ENCODE peak calls at places on chromosomes 2 and 18, in six cellular contexts. T, R, Y, U, V and O are unnamed samples. For H3K27me3, the result is how much of the 10 kb centered on the place peaks cover.

GRCh38 chr2:97963079-97963406 is 32.7 kb downstream of the TMEM131 start:
- DNase-seq in R (no peak), T (no peak), U (no peak), Y (no peak), V (no peak), O (no peak)

GRCh38 chr18:54946149-54946581 is 13.1 kb downstream of the CCDC68 start:
- DNase-seq in U (no peak), V (peak), R (no peak), T (peak), Y (no peak), O (no peak)

GRCh38 chr2:191171708-191172355 is 21.0 kb upstream of the STAT4 start:
- DNase-seq in U (peak), R (no peak), Y (peak), V (no peak), T (peak), O (no peak)

GRCh38 chr2:128322651-128323491 is 4.2 kb upstream of the HS6ST1 start:
- DNase-seq in V (peak), T (no peak), Y (peak), U (peak), R (no peak), O (peak)

GRCh38 chr2:226661789-226662545 is 137.7 kb downstream of the IRS1 start:
- DNase-seq in T (peak), R (no peak), U (no peak), Y (peak), V (no peak), O (peak)

GRCh38 chr2:123953848-123954247 is 71.2 kb upstream of the CNTNAP5 start:
- DNase-seq in U (no peak), T (peak), R (no peak), Y (no peak), V (no peak), O (no peak)

GRCh38 chr2:164671664-164672396 is 50.5 kb upstream of the GRB14 start:
- DNase-seq in R (no peak), Y (no peak), T (peak), U (no peak), V (no peak), O (no peak)

GRCh38 chr18:13452448-13452811 is 233.9 kb downstream of the LDLRAD4 start:
- DNase-seq in T (peak), Y (peak), V (no peak), R (no peak), U (peak), O (no peak)

GRCh38 chr18:596288-596881 is 403 bp upstream of the CLUL1 start:
- DNase-seq in U (peak), R (peak), T (no peak), V (peak), Y (peak), O (peak)

GRCh38 chr2:44135771-44136170 is 32.9 kb upstream of the PPM1B start:
- DNase-seq in T (peak), R (no peak), Y (peak), V (no peak), U (no peak), O (no peak)

GRCh38 chr18:36348331-36348730 is 50.8 kb downstream of the FHOD3 start:
- DNase-seq in Y (no peak), T (no peak), R (no peak), V (no peak), U (no peak), O (no peak)

GRCh38 chr18:34943587-34943986 is 97.6 kb upstream of the MAPRE2 start:
- DNase-seq in T (no peak), Y (no peak), V (no peak), R (no peak), U (no peak), O (no peak)

GRCh38 chr2:176668879-176669395 is 399.7 kb downstream of the MTX2 start:
- DNase-seq in Y (no peak), U (no peak), R (no peak), T (no peak), V (no peak), O (no peak)

GRCh38 chr2:122433123-122433754 is 677.8 kb downstream of the TSN start:
- DNase-seq in Y (no peak), U (no peak), V (peak), T (no peak), R (no peak), O (no peak)

GRCh38 chr2:217993055-217993645 is 9.6 kb downstream of the TNS1 start:
- DNase-seq in Y (no peak), R (no peak), U (no peak), V (no peak), T (peak), O (no peak)

GRCh38 chr2:39743170-39743851 is 35.7 kb downstream of the THUMPD2 start:
- DNase-seq in U (peak), R (no peak), T (peak), V (no peak), Y (peak), O (no peak)

GRCh38 chr2:160510617-160511016 is 17.0 kb upstream of the RBMS1 start:
- DNase-seq in V (no peak), T (peak), Y (peak), U (no peak), R (no peak), O (peak)

GRCh38 chr2:2464095-2464494 is 133.0 kb upstream of the MYT1L start:
- DNase-seq in Y (no peak), R (no peak), V (no peak), U (no peak), T (no peak), O (no peak)

GRCh38 chr18:24015897-24016631 is 1.5 kb downstream of the TTC39C start:
- DNase-seq in U (peak), T (no peak), R (peak), V (no peak), Y (peak), O (no peak)

GRCh38 chr2:84077504-84077903 is 381.6 kb downstream of the SUCLG1 start:
- DNase-seq in V (no peak), Y (peak), T (peak), U (peak), R (peak), O (peak)

GRCh38 chr18:907880-908512 is 3.3 kb downstream of the ADCYAP1 start:
- DNase-seq in U (peak), R (no peak), Y (no peak), T (no peak), V (no peak), O (no peak)

GRCh38 chr2:174176898-174177297 is 71.4 kb downstream of the OLA1 start:
- DNase-seq in U (no peak), T (no peak), V (no peak), R (no peak), Y (peak), O (no peak)

GRCh38 chr2:174169372-174169771 is 79.0 kb downstream of the OLA1 start:
- DNase-seq in R (no peak), V (no peak), Y (no peak), U (no peak), T (no peak), O (no peak)

GRCh38 chr2:174172802-174173355 is 75.5 kb downstream of the OLA1 start:
- DNase-seq in V (no peak), T (no peak), U (no peak), R (no peak), Y (no peak), O (no peak)

GRCh38 chr2:174171686-174172445 is 76.5 kb downstream of the OLA1 start:
- DNase-seq in Y (peak), V (no peak), U (no peak), R (no peak), T (no peak), O (no peak)

DNA sequence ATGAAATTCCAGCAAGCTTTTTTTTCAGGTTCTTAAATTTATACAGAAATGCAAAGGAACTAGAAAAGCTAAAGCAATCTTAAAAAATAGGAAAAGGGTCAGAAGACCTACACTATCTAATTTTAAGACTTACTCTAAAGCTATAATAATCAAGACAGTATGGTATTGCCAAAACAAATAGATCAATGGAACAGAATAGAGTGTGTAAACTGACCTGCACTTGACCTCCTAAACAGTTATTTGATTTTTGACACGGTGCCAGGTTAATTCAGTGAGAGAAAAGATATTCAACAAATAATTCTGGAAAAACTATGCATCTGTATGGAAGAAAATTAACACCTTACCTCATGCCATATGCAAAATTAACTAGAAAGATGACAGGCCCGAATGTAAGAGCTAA is 73.6 kb downstream of the OLA1 start:
- DNase-seq in T (no peak), U (no peak), V (no peak), R (no peak), Y (no peak), O (no peak)
- H3K4me3 ChIP-seq in T (no peak), U (no peak), V (no peak), R (no peak), Y (no peak), O (no peak)

GRCh38 chr2:105143467-105144127 is 97.9 kb upstream of the GPR45 start:
- DNase-seq in V (no peak), Y (peak), R (no peak), T (peak), U (peak), O (peak)
- H3K27me3 ChIP-seq in V (under half), Y (under half), R (under half), T (half or more), U (under half), O (under half)

DNA sequence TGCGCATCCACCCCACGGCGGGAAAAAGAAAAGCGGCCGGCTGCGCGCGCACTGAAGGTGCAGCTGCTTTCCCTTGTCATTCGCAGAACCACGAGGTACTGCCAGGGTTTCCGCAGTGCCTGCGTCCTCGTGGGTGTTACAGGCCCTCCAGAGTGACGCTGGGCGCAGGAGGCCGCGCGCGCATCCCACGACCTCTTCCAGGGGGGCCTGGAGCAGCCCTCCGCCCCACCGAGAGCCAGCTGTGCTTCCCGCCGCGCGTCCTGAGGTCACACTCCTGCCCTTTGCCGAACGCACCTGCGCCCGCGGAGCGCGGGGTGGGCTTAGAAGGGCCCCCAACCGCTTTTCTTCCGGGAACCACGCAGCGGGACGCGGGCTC is 378 bp upstream of the IAH1 start:
- DNase-seq in T (no peak), Y (no peak), U (peak), V (peak), R (peak), O (no peak)
- H3K4me3 ChIP-seq in T (peak), Y (no peak), U (peak), V (peak), R (peak), O (no peak)

DNA sequence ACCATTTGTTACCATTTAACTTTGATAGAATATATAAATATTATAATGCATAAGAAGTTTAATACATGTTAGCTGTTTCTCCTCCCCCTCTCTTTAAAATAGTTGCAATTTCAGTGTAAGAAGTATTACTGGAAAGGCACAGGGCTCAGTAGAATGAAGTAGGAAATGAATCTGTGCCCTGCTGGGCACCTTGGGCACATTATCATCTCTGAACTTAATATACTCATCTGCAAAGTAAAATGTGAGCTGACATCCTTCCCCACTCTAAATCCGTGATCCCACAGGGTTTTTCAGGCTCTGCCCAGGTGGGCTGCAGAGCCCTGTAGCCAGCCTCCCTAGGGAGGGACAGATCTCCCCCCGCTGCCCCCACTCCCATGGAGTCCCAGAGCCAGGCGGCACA is 56.8 kb downstream of the DPP4 start:
- DNase-seq in Y (no peak), T (no peak), R (no peak), V (no peak), U (no peak), O (no peak)
- H3K27me3 ChIP-seq in Y (under half), T (under half), R (under half), V (under half), U (under half), O (under half)

DNA sequence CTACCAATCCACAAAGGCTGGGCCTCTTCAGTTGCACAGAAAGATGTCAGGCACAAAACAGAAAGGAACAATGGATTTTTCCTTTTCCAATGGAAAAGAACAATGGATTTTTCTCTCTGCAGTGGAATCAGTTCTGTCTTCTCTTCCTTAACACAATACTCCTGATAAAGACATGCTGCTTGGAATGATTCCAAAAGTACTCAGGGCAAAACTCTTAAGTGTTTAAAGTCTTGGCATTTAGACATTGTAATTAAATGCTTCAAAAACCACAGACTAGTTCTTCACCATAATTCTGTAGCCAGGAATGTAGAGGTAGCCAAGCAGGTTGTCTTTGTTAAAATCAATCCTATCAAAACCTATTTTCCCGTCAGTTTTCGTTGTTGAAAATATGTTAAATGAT is 46.8 kb upstream of the FLACC1 start:
- DNase-seq in T (peak), Y (peak), V (no peak), R (no peak), U (peak), O (peak)
- H3K4me3 ChIP-seq in T (no peak), Y (no peak), V (no peak), R (no peak), U (no peak), O (no peak)

DNA sequence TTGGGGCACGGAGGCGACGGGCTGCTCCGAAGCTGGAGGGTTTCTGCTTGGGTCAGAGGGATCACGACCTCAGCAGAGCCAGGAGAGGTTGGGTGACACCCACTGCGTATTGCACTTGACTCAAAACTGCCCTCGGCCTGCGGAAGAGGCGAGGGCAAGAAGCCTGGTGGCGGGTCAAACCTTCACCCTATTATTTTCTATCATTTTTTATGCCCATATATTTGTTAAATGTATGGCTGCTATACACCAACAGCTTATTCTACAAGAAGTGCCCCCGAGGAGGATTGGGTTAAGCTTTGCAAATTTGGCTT is 12.6 kb upstream of the SATB2 start:
- DNase-seq in Y (no peak), T (no peak), R (no peak), V (no peak), U (no peak), O (no peak)
- H3K27me3 ChIP-seq in Y (half or more), T (half or more), R (under half), V (half or more), U (half or more), O (under half)